ENCODE peak calls at places on chromosomes 16 and 17, in seven cellular contexts. One of them, this sample, is unnamed.

GRCh38 chr16:4138735-4139134 is 22.5 kb upstream of the ADCY9 start:
- DNase-seq in HCT116: no peak
- DNase-seq in GM23338: no peak
- DNase-seq in PC-3: no peak
- DNase-seq in MM.1S: no peak
- DNase-seq in neural progenitor cell: no peak
- DNase-seq in SK-N-SH: no peak
- DNase-seq in this sample: no peak

GRCh38 chr16:2253293-2253692 is 1.9 kb upstream of the ECI1 start:
- DNase-seq in PC-3: no peak
- DNase-seq in HCT116: no peak
- DNase-seq in neural progenitor cell: no peak
- DNase-seq in GM23338: no peak
- DNase-seq in SK-N-SH: no peak
- DNase-seq in MM.1S: no peak
- DNase-seq in this sample: no peak

GRCh38 chr17:43018008-43018853 is 4.0 kb downstream of the VAT1 start:
- DNase-seq in PC-3: no peak
- DNase-seq in GM23338: peak; percentile 53
- DNase-seq in neural progenitor cell: peak; percentile 77
- DNase-seq in HCT116: no peak
- DNase-seq in SK-N-SH: peak; percentile 82
- DNase-seq in MM.1S: no peak
- DNase-seq in this sample: no peak

GRCh38 chr17:67245694-67246397 is 850 bp upstream of the HELZ start:
- DNase-seq in neural progenitor cell: peak; percentile 94
- DNase-seq in MM.1S: no peak
- DNase-seq in SK-N-SH: peak; percentile 93
- DNase-seq in PC-3: peak; percentile 22
- DNase-seq in GM23338: peak; percentile 94
- DNase-seq in HCT116: no peak
- DNase-seq in this sample: peak; percentile 35

GRCh38 chr17:22671110-22671509 is 978.8 kb downstream of the KCNJ18 start:
- DNase-seq in PC-3: no peak
- DNase-seq in GM23338: no peak
- DNase-seq in SK-N-SH: no peak
- DNase-seq in MM.1S: no peak
- DNase-seq in neural progenitor cell: no peak
- DNase-seq in HCT116: no peak
- DNase-seq in this sample: no peak

GRCh38 chr17:39676198-39676819 is 8.1 kb downstream of the PNMT start:
- DNase-seq in HCT116: no peak
- DNase-seq in GM23338: no peak
- DNase-seq in SK-N-SH: no peak
- DNase-seq in neural progenitor cell: no peak
- DNase-seq in MM.1S: no peak
- DNase-seq in PC-3: no peak
- DNase-seq in this sample: peak; percentile 23

GRCh38 chr17:67585077-67585602 is 132.6 kb upstream of the NOL11 start:
- DNase-seq in HCT116: no peak
- DNase-seq in MM.1S: no peak
- DNase-seq in GM23338: no peak
- DNase-seq in PC-3: peak; percentile 75
- DNase-seq in neural progenitor cell: no peak
- DNase-seq in SK-N-SH: no peak
- DNase-seq in this sample: no peak

GRCh38 chr17:40554646-40555295 is 10.5 kb downstream of the CCR7 start:
- DNase-seq in HCT116: no peak
- DNase-seq in SK-N-SH: no peak
- DNase-seq in neural progenitor cell: no peak
- DNase-seq in PC-3: no peak
- DNase-seq in MM.1S: no peak
- DNase-seq in GM23338: no peak
- DNase-seq in this sample: no peak

GRCh38 chr17:44557653-44558285 is 485 bp downstream of the FZD2 start:
- DNase-seq in GM23338: peak; percentile 64
- DNase-seq in PC-3: no peak
- DNase-seq in neural progenitor cell: peak; percentile 79
- DNase-seq in SK-N-SH: peak; percentile 79
- DNase-seq in MM.1S: no peak
- DNase-seq in HCT116: no peak
- DNase-seq in this sample: peak; percentile 85

GRCh38 chr17:45170280-45170975 is 8.8 kb downstream of the HEXIM2 start:
- DNase-seq in MM.1S: no peak
- DNase-seq in HCT116: no peak
- DNase-seq in neural progenitor cell: no peak
- DNase-seq in GM23338: no peak
- DNase-seq in PC-3: no peak
- DNase-seq in SK-N-SH: no peak
- DNase-seq in this sample: no peak

GRCh38 chr16:4313563-4314531 is 2.0 kb upstream of the GLIS2 start:
- DNase-seq in HCT116: peak; percentile 64
- DNase-seq in GM23338: peak; percentile 86
- DNase-seq in MM.1S: peak; percentile 27
- DNase-seq in PC-3: no peak
- DNase-seq in neural progenitor cell: peak; percentile 86
- DNase-seq in SK-N-SH: peak; percentile 79
- DNase-seq in this sample: peak; percentile 52

GRCh38 chr16:30446203-30446595 is 525 bp upstream of the SEPHS2 start:
- DNase-seq in neural progenitor cell: no peak
- DNase-seq in MM.1S: no peak
- DNase-seq in PC-3: no peak
- DNase-seq in HCT116: no peak
- DNase-seq in SK-N-SH: no peak
- DNase-seq in GM23338: no peak
- DNase-seq in this sample: no peak

GRCh38 chr16:74667215-74667765 is 613 bp upstream of the RFWD3 start:
- DNase-seq in GM23338: peak; percentile 80
- DNase-seq in HCT116: no peak
- DNase-seq in neural progenitor cell: peak; percentile 79
- DNase-seq in PC-3: no peak
- DNase-seq in SK-N-SH: peak; percentile 24
- DNase-seq in MM.1S: peak; percentile 11
- DNase-seq in this sample: peak; percentile 57

GRCh38 chr16:80507538-80507937 is 33.3 kb upstream of the DYNLRB2 start:
- DNase-seq in neural progenitor cell: no peak
- DNase-seq in PC-3: no peak
- DNase-seq in GM23338: no peak
- DNase-seq in HCT116: no peak
- DNase-seq in SK-N-SH: no peak
- DNase-seq in MM.1S: no peak
- DNase-seq in this sample: no peak

GRCh38 chr17:64081802-64082799 is 47.8 kb downstream of the ERN1 start:
- DNase-seq in neural progenitor cell: no peak
- DNase-seq in GM23338: no peak
- DNase-seq in HCT116: peak; percentile 82
- DNase-seq in MM.1S: peak; percentile 81
- DNase-seq in PC-3: peak; percentile 98
- DNase-seq in SK-N-SH: peak; percentile 76
- DNase-seq in this sample: peak; percentile 73

GRCh38 chr17:17503566-17504130 is 7.5 kb upstream of the RASD1 start:
- DNase-seq in HCT116: no peak
- DNase-seq in GM23338: no peak
- DNase-seq in SK-N-SH: no peak
- DNase-seq in PC-3: no peak
- DNase-seq in MM.1S: no peak
- DNase-seq in neural progenitor cell: no peak
- DNase-seq in this sample: no peak

GRCh38 chr16:84368327-84368996 is at the start of gene ATP2C2:
- DNase-seq in neural progenitor cell: peak; percentile 69
- DNase-seq in MM.1S: no peak
- DNase-seq in HCT116: peak; percentile 51
- DNase-seq in PC-3: peak; percentile 78
- DNase-seq in SK-N-SH: peak; percentile 38
- DNase-seq in GM23338: peak; percentile 93
- DNase-seq in this sample: no peak

GRCh38 chr16:27235938-27236245 is 32.6 kb downstream of the KDM8 start:
- DNase-seq in PC-3: no peak
- DNase-seq in SK-N-SH: no peak
- DNase-seq in HCT116: no peak
- DNase-seq in GM23338: no peak
- DNase-seq in MM.1S: no peak
- DNase-seq in neural progenitor cell: no peak
- DNase-seq in this sample: no peak

GRCh38 chr17:47004906-47005305 is 25.9 kb upstream of the RPRML start:
- DNase-seq in neural progenitor cell: no peak
- DNase-seq in MM.1S: no peak
- DNase-seq in SK-N-SH: no peak
- DNase-seq in PC-3: no peak
- DNase-seq in GM23338: no peak
- DNase-seq in HCT116: no peak
- DNase-seq in this sample: no peak

GRCh38 chr17:1649844-1650409 is at the start of gene RILP:
- DNase-seq in MM.1S: peak; percentile 43
- DNase-seq in HCT116: peak; percentile 24
- DNase-seq in PC-3: peak; percentile 76
- DNase-seq in neural progenitor cell: no peak
- DNase-seq in GM23338: peak; percentile 69
- DNase-seq in SK-N-SH: no peak
- DNase-seq in this sample: peak; percentile 57

GRCh38 chr16:10946308-10946707 is 1.9 kb downstream of the CLEC16A start:
- DNase-seq in HCT116: no peak
- DNase-seq in MM.1S: no peak
- DNase-seq in SK-N-SH: no peak
- DNase-seq in GM23338: peak; percentile 83
- DNase-seq in PC-3: no peak
- DNase-seq in neural progenitor cell: peak; percentile 42
- DNase-seq in this sample: no peak

GRCh38 chr16:8885674-8886592 is 3.8 kb downstream of the LITAFD start:
- DNase-seq in SK-N-SH: peak; percentile 69
- DNase-seq in MM.1S: no peak
- DNase-seq in neural progenitor cell: peak; percentile 44
- DNase-seq in HCT116: no peak
- DNase-seq in PC-3: peak; percentile 55
- DNase-seq in GM23338: peak; percentile 60
- DNase-seq in this sample: peak; percentile 69

GRCh38 chr16:723695-724094 is 2.5 kb downstream of the CCDC78 start:
- DNase-seq in PC-3: no peak
- DNase-seq in neural progenitor cell: no peak
- DNase-seq in GM23338: no peak
- DNase-seq in HCT116: no peak
- DNase-seq in SK-N-SH: no peak
- DNase-seq in MM.1S: no peak
- DNase-seq in this sample: no peak

GRCh38 chr16:724188-725040 is 1.8 kb downstream of the CCDC78 start:
- DNase-seq in GM23338: no peak
- DNase-seq in PC-3: no peak
- DNase-seq in HCT116: no peak
- DNase-seq in neural progenitor cell: no peak
- DNase-seq in SK-N-SH: no peak
- DNase-seq in MM.1S: no peak
- DNase-seq in this sample: no peak

GRCh38 chr16:726188-726437 is 130 bp downstream of the CCDC78 start:
- DNase-seq in GM23338: no peak
- DNase-seq in HCT116: no peak
- DNase-seq in MM.1S: no peak
- DNase-seq in neural progenitor cell: peak; percentile 44
- DNase-seq in PC-3: no peak
- DNase-seq in SK-N-SH: no peak
- DNase-seq in this sample: peak; percentile 42

GRCh38 chr16:725463-726187 is 618 bp downstream of the CCDC78 start:
- DNase-seq in PC-3: no peak
- DNase-seq in GM23338: no peak
- DNase-seq in neural progenitor cell: no peak
- DNase-seq in MM.1S: no peak
- DNase-seq in HCT116: no peak
- DNase-seq in SK-N-SH: no peak
- DNase-seq in this sample: no peak

GRCh38 chr16:725041-725376 is 1.2 kb downstream of the CCDC78 start:
- DNase-seq in MM.1S: no peak
- DNase-seq in HCT116: no peak
- DNase-seq in GM23338: no peak
- DNase-seq in SK-N-SH: no peak
- DNase-seq in PC-3: no peak
- DNase-seq in neural progenitor cell: no peak
- DNase-seq in this sample: no peak
- TF ChIP-seq EZH2phosphoT487 in MM.1S: no peak
- TF ChIP-seq EZH2phosphoT487 in HCT116: no peak
- TF ChIP-seq EZH2phosphoT487 in GM23338: no peak
- TF ChIP-seq EZH2phosphoT487 in SK-N-SH: no peak
- TF ChIP-seq EZH2phosphoT487 in PC-3: no peak
- TF ChIP-seq EZH2phosphoT487 in neural progenitor cell: no peak
- TF ChIP-seq EZH2phosphoT487 in this sample: no peak

GRCh38 chr16:50195276-50195675 is 42.2 kb downstream of the TENT4B start:
- DNase-seq in MM.1S: no peak
- DNase-seq in neural progenitor cell: no peak
- DNase-seq in SK-N-SH: no peak
- DNase-seq in HCT116: no peak
- DNase-seq in PC-3: peak; percentile 10
- DNase-seq in GM23338: no peak
- DNase-seq in this sample: peak; percentile 68
- TF ChIP-seq EZH2phosphoT487 in MM.1S: no peak
- TF ChIP-seq EZH2phosphoT487 in neural progenitor cell: no peak
- TF ChIP-seq EZH2phosphoT487 in SK-N-SH: no peak
- TF ChIP-seq EZH2phosphoT487 in HCT116: no peak
- TF ChIP-seq EZH2phosphoT487 in PC-3: no peak
- TF ChIP-seq EZH2phosphoT487 in GM23338: no peak
- TF ChIP-seq EZH2phosphoT487 in this sample: no peak

GRCh38 chr17:27755706-27756466 is 44.4 kb downstream of the NOS2 start:
- DNase-seq in GM23338: no peak
- DNase-seq in HCT116: no peak
- DNase-seq in MM.1S: no peak
- DNase-seq in neural progenitor cell: no peak
- DNase-seq in SK-N-SH: no peak
- DNase-seq in PC-3: no peak
- DNase-seq in this sample: no peak

GRCh38 chr17:27759528-27759927 is 40.8 kb downstream of the NOS2 start:
- DNase-seq in HCT116: no peak
- DNase-seq in neural progenitor cell: no peak
- DNase-seq in MM.1S: no peak
- DNase-seq in PC-3: no peak
- DNase-seq in SK-N-SH: no peak
- DNase-seq in GM23338: no peak
- DNase-seq in this sample: no peak

GRCh38 chr17:27760069-27760885 is 40.1 kb downstream of the NOS2 start:
- DNase-seq in GM23338: peak; percentile 84
- DNase-seq in HCT116: peak; percentile 24
- DNase-seq in neural progenitor cell: peak; percentile 65
- DNase-seq in MM.1S: peak; percentile 52
- DNase-seq in SK-N-SH: peak; percentile 77
- DNase-seq in PC-3: peak; percentile 57
- DNase-seq in this sample: peak; percentile 56

GRCh38 chr17:27754549-27754948 is 45.8 kb downstream of the NOS2 start:
- DNase-seq in PC-3: no peak
- DNase-seq in SK-N-SH: no peak
- DNase-seq in HCT116: no peak
- DNase-seq in GM23338: no peak
- DNase-seq in MM.1S: no peak
- DNase-seq in neural progenitor cell: no peak
- DNase-seq in this sample: no peak

GRCh38 chr17:27756467-27757371 is 43.6 kb downstream of the NOS2 start:
- DNase-seq in MM.1S: peak; percentile 36
- DNase-seq in PC-3: peak; percentile 66
- DNase-seq in SK-N-SH: peak; percentile 53
- DNase-seq in GM23338: peak; percentile 62
- DNase-seq in neural progenitor cell: peak; percentile 64
- DNase-seq in HCT116: peak; percentile 23
- DNase-seq in this sample: peak; percentile 42
- TF ChIP-seq EZH2phosphoT487 in MM.1S: no peak
- TF ChIP-seq EZH2phosphoT487 in PC-3: no peak
- TF ChIP-seq EZH2phosphoT487 in SK-N-SH: no peak
- TF ChIP-seq EZH2phosphoT487 in GM23338: no peak
- TF ChIP-seq EZH2phosphoT487 in neural progenitor cell: no peak
- TF ChIP-seq EZH2phosphoT487 in HCT116: no peak
- TF ChIP-seq EZH2phosphoT487 in this sample: no peak

GRCh38 chr17:75516619-75517276 is 420 bp downstream of the TSEN54 start:
- DNase-seq in HCT116: no peak
- DNase-seq in GM23338: peak; percentile 46
- DNase-seq in neural progenitor cell: peak; percentile 82
- DNase-seq in SK-N-SH: no peak
- DNase-seq in PC-3: peak; percentile 21
- DNase-seq in MM.1S: peak; percentile 23
- DNase-seq in this sample: peak; percentile 67
- TF ChIP-seq EZH2phosphoT487 in HCT116: no peak
- TF ChIP-seq EZH2phosphoT487 in GM23338: no peak
- TF ChIP-seq EZH2phosphoT487 in neural progenitor cell: no peak
- TF ChIP-seq EZH2phosphoT487 in SK-N-SH: no peak
- TF ChIP-seq EZH2phosphoT487 in PC-3: no peak
- TF ChIP-seq EZH2phosphoT487 in MM.1S: no peak
- TF ChIP-seq EZH2phosphoT487 in this sample: no peak